ENCODE peak calls at places on chromosomes 11 and 22, in five cellular contexts. Y is A549, S is HepG2, M is K562, R is GM12878. I is an unnamed sample.

GRCh38 chr11:10916674-10917073 is 58.8 kb upstream of the ZBED5 start:
- DNase-seq in Y (no peak), S (no peak), M (no peak), R (no peak), I (no peak)

GRCh38 chr11:34492806-34493414 is 20.7 kb downstream of the ELF5 start:
- DNase-seq in Y (peak), S (peak), M (peak), R (no peak), I (peak)

GRCh38 chr11:46722566-46723358 is 3.7 kb downstream of the F2 start:
- DNase-seq in Y (no peak), S (no peak), M (no peak), R (no peak), I (no peak)

GRCh38 chr11:63567044-63567840 is 4.1 kb upstream of the PLAAT2 start:
- DNase-seq in Y (peak), S (peak), M (peak), R (peak), I (no peak)

GRCh38 chr11:121194731-121195596 is 93.9 kb downstream of the TECTA start:
- DNase-seq in Y (peak), S (peak), M (peak), R (peak), I (peak)

GRCh38 chr22:37782340-37783168 is 25.2 kb upstream of the GCAT start:
- DNase-seq in Y (no peak), S (peak), M (peak), R (no peak), I (no peak)

GRCh38 chr11:124760205-124760652 is 1.9 kb downstream of the ESAM start:
- DNase-seq in Y (no peak), S (no peak), M (no peak), R (no peak), I (peak)

GRCh38 chr22:22408731-22409696 is 99.5 kb downstream of the ZNF280B start:
- DNase-seq in Y (peak), S (peak), M (peak), R (no peak), I (peak)

GRCh38 chr22:19629720-19630419 is 84.4 kb upstream of the SEPTIN5 start:
- DNase-seq in Y (peak), S (peak), M (peak), R (no peak), I (peak)

GRCh38 chr22:46127556-46127955 is 22.8 kb upstream of the PPARA start:
- DNase-seq in Y (no peak), S (no peak), M (no peak), R (no peak), I (no peak)

GRCh38 chr11:116114198-116114651 is 610.0 kb upstream of the CADM1 start:
- DNase-seq in Y (no peak), S (no peak), M (no peak), R (no peak), I (no peak)

GRCh38 chr11:61737131-61737530 is 15.3 kb upstream of the MYRF start:
- DNase-seq in Y (no peak), S (no peak), M (peak), R (no peak), I (no peak)

GRCh38 chr22:43273902-43274484 is 69.2 kb downstream of the SCUBE1 start:
- DNase-seq in Y (peak), S (peak), M (peak), R (peak), I (peak)

GRCh38 chr11:61707574-61707973 is 27.4 kb downstream of the DAGLA start:
- DNase-seq in Y (no peak), S (no peak), M (no peak), R (no peak), I (no peak)

GRCh38 chr11:60959445-60959844 is 7.5 kb upstream of the SLC15A3 start:
- DNase-seq in Y (no peak), S (no peak), M (no peak), R (no peak), I (no peak)

GRCh38 chr22:50196256-50196655 is 4.6 kb upstream of the SELENOO start:
- DNase-seq in Y (no peak), S (no peak), M (no peak), R (no peak), I (no peak)

GRCh38 chr22:46339956-46340355 is 4.4 kb downstream of the TRMU start:
- DNase-seq in Y (no peak), S (no peak), M (no peak), R (no peak), I (no peak)

GRCh38 chr11:134761361-134761760 is 349.3 kb upstream of the B3GAT1 start:
- DNase-seq in Y (no peak), S (no peak), M (no peak), R (no peak), I (no peak)

GRCh38 chr11:132969892-132970291 is 562.4 kb downstream of the OPCML start:
- DNase-seq in Y (no peak), S (peak), M (no peak), R (no peak), I (no peak)

GRCh38 chr11:102168483-102168882 is 58.2 kb downstream of the YAP1 start:
- DNase-seq in Y (no peak), S (no peak), M (no peak), R (no peak), I (no peak)

GRCh38 chr11:33668468-33668825 is 32.2 kb downstream of the C11orf91 start:
- DNase-seq in Y (no peak), S (no peak), M (no peak), R (no peak), I (no peak)

GRCh38 chr11:133047036-133047800 is 485.1 kb downstream of the OPCML start:
- DNase-seq in Y (no peak), S (no peak), M (no peak), R (no peak), I (no peak)

GRCh38 chr22:21937821-21938070 is 14.9 kb downstream of the PPM1F start:
- DNase-seq in Y (no peak), S (no peak), M (no peak), R (no peak), I (no peak)

GRCh38 chr11:75505966-75506692 is 19.6 kb downstream of the GDPD5 start:
- DNase-seq in Y (no peak), S (no peak), M (no peak), R (no peak), I (no peak)

GRCh38 chr11:130452171-130452570 is 3.7 kb downstream of the ADAMTS15 start:
- DNase-seq in Y (no peak), S (no peak), M (no peak), R (no peak), I (no peak)

GRCh38 chr11:19951558-19952083 is 208.7 kb downstream of the DBX1 start:
- DNase-seq in Y (peak), S (peak), M (peak), R (peak), I (no peak)

GRCh38 chr11:73982595-73982989 is at the start of gene UCP2:
- DNase-seq in Y (peak), S (no peak), M (peak), R (no peak), I (peak)

GRCh38 chr11:18144243-18144642 is 11.9 kb downstream of the MRGPRX3 start:
- DNase-seq in Y (no peak), S (no peak), M (no peak), R (no peak), I (no peak)

GRCh38 chr22:22082960-22083359 is 100.4 kb upstream of the TOP3B start:
- DNase-seq in Y (no peak), S (no peak), M (no peak), R (no peak), I (no peak)

GRCh38 chr11:44568706-44569473 is 3.4 kb downstream of the CD82 start:
- DNase-seq in Y (peak), S (no peak), M (peak), R (peak), I (no peak)
- TF ChIP-seq MAX in Y (no peak), S (no peak), M (no peak), R (peak), I (no peak)

DNA sequence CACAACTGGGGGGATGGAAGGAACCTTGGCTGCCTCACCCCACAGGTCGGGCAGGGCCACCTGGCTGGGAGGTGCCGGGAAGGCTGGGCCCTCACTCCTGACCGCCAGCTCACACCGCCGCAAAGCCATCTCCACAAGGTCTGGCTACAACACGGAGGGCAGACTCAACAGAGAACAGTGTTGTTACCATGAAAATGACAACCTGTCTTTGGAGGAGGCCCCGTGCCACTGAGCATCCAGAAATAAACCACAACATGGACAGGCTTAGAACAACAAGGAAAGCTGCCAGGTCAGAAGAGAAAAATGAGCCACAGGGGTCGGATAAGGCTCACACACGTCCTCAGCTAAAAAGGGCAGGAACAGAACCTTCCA is 3.0 kb downstream of the DERL3 start:
- DNase-seq in Y (no peak), S (no peak), M (no peak), R (no peak), I (no peak)
- TF ChIP-seq ESRRA in Y (no peak), S (no peak), M (no peak), R (no peak), I (no peak)

DNA sequence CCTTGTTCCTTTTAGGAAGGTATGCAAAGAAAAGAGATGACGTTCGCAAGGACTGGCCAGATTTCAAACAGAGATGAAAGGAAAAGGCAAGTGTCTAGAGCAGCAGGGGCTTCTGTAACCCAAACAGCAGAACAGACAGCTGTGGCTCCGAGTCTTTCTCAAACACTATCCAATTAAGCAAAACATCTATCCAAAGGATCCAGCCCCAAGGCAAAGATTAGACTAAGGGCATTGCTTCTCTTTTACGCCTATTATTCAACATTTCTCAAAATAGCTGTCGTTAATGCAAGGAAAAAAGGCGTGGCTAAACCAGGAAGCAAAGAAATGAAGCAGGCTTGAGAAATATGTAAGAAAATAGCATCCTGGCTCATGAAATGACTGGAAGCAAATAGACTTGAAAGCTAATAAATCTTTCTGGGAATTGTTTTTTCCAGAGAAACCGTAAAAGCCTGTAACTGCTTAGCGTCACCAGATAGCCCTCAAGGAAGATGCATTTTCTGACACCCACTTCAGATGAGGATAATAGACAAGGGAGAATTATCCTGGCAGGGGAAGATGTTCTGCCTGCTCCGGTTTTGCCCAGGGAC is 20.0 kb downstream of the C11orf96 start:
- DNase-seq in Y (no peak), S (no peak), M (no peak), R (no peak), I (no peak)
- TF ChIP-seq MAX in Y (no peak), S (no peak), M (no peak), R (no peak), I (no peak)

GRCh38 chr11:7351228-7351627 is 99.5 kb downstream of the SYT9 start:
- DNase-seq in Y (no peak), S (no peak), M (no peak), R (no peak), I (no peak)

GRCh38 chr11:7347611-7348431 is 96.1 kb downstream of the SYT9 start:
- DNase-seq in Y (no peak), S (no peak), M (no peak), R (no peak), I (no peak)

GRCh38 chr11:7348432-7349298 is 97.0 kb downstream of the SYT9 start:
- DNase-seq in Y (no peak), S (no peak), M (no peak), R (no peak), I (peak)

DNA sequence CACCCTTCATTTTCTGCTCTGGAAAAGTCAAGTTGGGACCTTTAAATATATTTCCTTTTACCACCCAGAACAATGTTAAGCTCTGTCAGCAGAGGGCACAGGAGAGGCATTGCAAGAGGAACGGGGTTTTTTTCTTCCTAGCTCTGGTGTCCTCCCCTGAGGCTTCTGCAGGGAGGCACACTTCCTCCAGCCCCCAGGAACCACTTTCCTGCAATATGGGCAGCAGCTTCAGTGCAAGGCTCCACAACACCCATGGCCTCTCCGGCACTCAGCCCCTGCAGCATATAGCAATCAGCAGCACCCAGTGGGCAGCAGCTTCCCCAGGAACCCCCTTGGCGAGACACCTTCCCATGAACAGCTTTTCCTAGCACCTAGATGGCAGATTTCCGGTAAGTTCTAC is 101.4 kb downstream of the SYT9 start:
- DNase-seq in Y (peak), S (peak), M (peak), R (peak), I (peak)
- TF ChIP-seq ESRRA in Y (no peak), S (no peak), M (no peak), R (no peak), I (no peak)

DNA sequence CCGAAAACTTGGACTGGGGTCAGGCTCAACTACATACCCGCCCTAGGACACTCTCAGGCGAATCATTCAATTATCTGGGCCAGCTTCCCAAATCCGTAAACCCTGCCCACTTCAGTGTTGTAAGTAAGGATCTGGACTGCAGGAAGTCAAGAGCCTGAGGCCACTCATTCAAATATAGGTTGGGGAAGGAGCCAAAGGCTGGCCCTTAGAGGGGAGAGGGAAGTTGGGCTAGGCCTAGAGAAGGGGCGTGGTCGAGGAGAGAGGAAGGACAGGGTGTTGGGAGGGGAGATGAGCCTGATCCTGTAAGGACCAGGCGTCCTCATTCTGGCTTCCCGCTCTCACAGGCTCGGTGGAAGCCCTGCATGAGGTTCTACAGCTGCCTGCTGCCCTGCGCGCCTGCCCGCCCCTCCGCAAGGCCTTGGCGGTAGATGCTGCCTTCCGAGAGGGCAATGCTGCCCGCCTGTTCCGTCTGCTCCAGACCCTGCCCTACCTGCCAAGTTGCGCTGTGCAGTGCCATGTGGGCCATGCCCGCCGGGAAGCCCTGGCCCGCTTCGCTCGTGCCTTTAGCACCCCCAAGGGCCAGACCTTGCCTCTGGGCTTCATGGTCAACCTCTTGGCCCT is 3.0 kb downstream of the SAC3D1 start:
- DNase-seq in Y (no peak), S (no peak), M (peak), R (no peak), I (no peak)
- TF ChIP-seq MAX in Y (no peak), S (no peak), M (no peak), R (no peak), I (no peak)

DNA sequence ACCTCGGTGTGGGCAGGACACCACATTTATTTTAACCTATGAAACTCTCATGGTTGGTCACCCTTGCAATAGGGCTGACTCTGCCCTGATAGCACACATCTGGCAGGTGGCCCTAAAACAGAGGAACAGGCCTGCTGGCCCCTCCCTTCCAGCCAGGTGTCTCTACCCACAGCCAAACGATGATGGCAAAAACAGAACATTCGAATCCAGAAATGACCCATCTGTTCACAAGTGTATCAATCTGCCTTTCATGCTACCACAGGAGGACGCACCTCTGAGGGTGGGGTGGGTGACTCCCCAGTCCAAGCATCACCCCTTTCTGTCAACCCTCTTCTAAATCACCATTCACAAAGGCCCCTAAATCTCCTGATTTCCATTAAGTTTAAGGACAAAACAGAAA is 118.1 kb downstream of the ETS1 start:
- DNase-seq in Y (no peak), S (no peak), M (no peak), R (peak), I (no peak)
- TF ChIP-seq ESRRA in Y (no peak), S (no peak), M (no peak), R (no peak), I (no peak)

GRCh38 chr11:35822815-35823495 is 120.9 kb upstream of the LDLRAD3 start:
- DNase-seq in Y (no peak), S (no peak), M (no peak), R (no peak), I (no peak)
- TF ChIP-seq MAX in Y (no peak), S (no peak), M (no peak), R (no peak), I (no peak)